ENCODE peak calls at places on chromosomes 3 and 15, in nine cellular contexts. G is activated CD4-positive, alpha-beta memory T cell treated with anti-CD3 and anti-CD28 coated beads, Interleukin-2, amount 10 ng/mL, durations not matched to agents 7 days and 5 days; U is activated T-cell treated with anti-CD3 and anti-CD28 coated beads for 1 hour; F is body of pancreas; N is substantia nigra; C is MG63; V is stimulated activated CD4-positive, alpha-beta T cell treated with anti-CD3 and anti-CD28 coated beads, TNF-alpha, amount 100 ng/mL, for 4 hours; Q is upper lobe of right lung; D is NCI-H1105. O is an unnamed sample.

GRCh38 chr3:83500422-83500821 is 1458.4 kb upstream of the CADM2 start:
- DNase-seq in C (no peak), G (no peak), U (no peak), Q (no peak), D (no peak), N (no peak), V (no peak), F (peak), O (no peak)

GRCh38 chr3:157794771-157795170 is 291.6 kb upstream of the VEPH1 start:
- DNase-seq in V (no peak), C (no peak), U (no peak), D (no peak), Q (no peak), G (no peak), N (no peak), F (no peak), O (no peak)

GRCh38 chr15:70835415-70835814 is 18.5 kb downstream of the LARP6 start:
- DNase-seq in C (no peak), Q (no peak), D (no peak), G (no peak), N (no peak), U (no peak), V (no peak), F (peak), O (no peak)

GRCh38 chr3:136787226-136787793 is 31.6 kb upstream of the SLC35G2 start:
- DNase-seq in U (no peak), V (peak), D (no peak), Q (no peak), C (peak), G (peak), F (peak), N (no peak), O (no peak)

GRCh38 chr3:148998715-148999413 is 7.5 kb downstream of the GYG1 start:
- DNase-seq in V (no peak), U (no peak), C (no peak), N (no peak), F (no peak), D (no peak), G (no peak), Q (no peak), O (no peak)

GRCh38 chr3:156217674-156218352 is 97.4 kb downstream of the KCNAB1 start:
- DNase-seq in N (no peak), V (no peak), D (no peak), G (no peak), C (no peak), F (no peak), Q (no peak), U (no peak), O (no peak)

GRCh38 chr15:48556159-48556897 is 89.2 kb downstream of the FBN1 start:
- DNase-seq in C (no peak), G (no peak), N (no peak), U (no peak), D (no peak), Q (no peak), V (no peak), F (no peak), O (no peak)

GRCh38 chr3:141816958-141817357 is 53.8 kb downstream of the GRK7 start:
- DNase-seq in G (no peak), C (no peak), N (no peak), V (no peak), F (no peak), U (no peak), D (no peak), Q (no peak), O (no peak)

GRCh38 chr3:71129611-71130515 is 453.7 kb downstream of the FOXP1 start:
- DNase-seq in D (no peak), V (no peak), N (peak), G (peak), Q (no peak), F (peak), C (no peak), U (no peak), O (no peak)

GRCh38 chr15:66843581-66843980 is 141.5 kb downstream of the SMAD6 start:
- DNase-seq in D (no peak), G (no peak), C (no peak), N (no peak), Q (peak), U (no peak), V (no peak), F (peak), O (no peak)

GRCh38 chr3:194727435-194728128 is 41.9 kb downstream of the FAM43A start:
- DNase-seq in D (no peak), F (no peak), U (no peak), Q (no peak), N (no peak), V (no peak), C (peak), G (no peak), O (no peak)

GRCh38 chr15:28132524-28133275 is 33.6 kb upstream of the OCA2 start:
- DNase-seq in D (no peak), G (no peak), U (no peak), F (no peak), V (no peak), Q (no peak), C (peak), N (no peak), O (no peak)

GRCh38 chr3:177329854-177330253 is 132.6 kb upstream of the TBL1XR1 start:
- DNase-seq in Q (no peak), G (no peak), F (peak), U (no peak), N (no peak), D (no peak), C (peak), V (no peak), O (no peak)

GRCh38 chr15:88403461-88403860 is 63.7 kb downstream of the MRPL46 start:
- DNase-seq in G (no peak), F (no peak), V (no peak), Q (no peak), N (no peak), C (no peak), U (no peak), D (no peak), O (no peak)

GRCh38 chr3:100159564-100160153 is 45.4 kb upstream of the FILIP1L start:
- DNase-seq in V (no peak), U (no peak), F (no peak), Q (no peak), G (no peak), C (no peak), N (no peak), D (no peak), O (no peak)

GRCh38 chr3:47010050-47010712 is 30.7 kb downstream of the NBEAL2 start:
- DNase-seq in F (no peak), V (no peak), D (no peak), C (no peak), U (no peak), Q (peak), G (no peak), N (no peak), O (no peak)

GRCh38 chr15:92411256-92411655 is 17.6 kb downstream of the ST8SIA2 start:
- DNase-seq in D (no peak), Q (no peak), N (no peak), F (no peak), G (no peak), V (no peak), C (no peak), U (no peak), O (no peak)

GRCh38 chr3:10195692-10196091 is 31.0 kb downstream of the IRAK2 start:
- DNase-seq in D (no peak), U (no peak), N (peak), G (no peak), Q (no peak), C (no peak), V (no peak), F (no peak), O (no peak)

GRCh38 chr3:104359546-104359945 is 1007.2 kb upstream of the ALCAM start:
- DNase-seq in U (no peak), F (no peak), D (no peak), G (no peak), V (no peak), C (peak), Q (no peak), N (no peak), O (no peak)

GRCh38 chr3:74845086-74845485 is 230.6 kb upstream of the CNTN3 start:
- DNase-seq in N (no peak), C (no peak), V (no peak), D (no peak), G (no peak), U (no peak), Q (no peak), F (no peak), O (no peak)

GRCh38 chr3:79005084-79005483 is 762.7 kb downstream of the ROBO1 start:
- DNase-seq in C (no peak), N (no peak), U (no peak), F (no peak), Q (no peak), D (no peak), V (no peak), G (no peak), O (no peak)

GRCh38 chr3:43505351-43505750 is 116.5 kb downstream of the ANO10 start:
- DNase-seq in D (no peak), F (no peak), V (no peak), C (no peak), U (no peak), N (no peak), Q (no peak), G (no peak), O (no peak)

GRCh38 chr15:78195735-78196201 is 38.6 kb downstream of the ACSBG1 start:
- DNase-seq in G (peak), D (no peak), V (peak), C (no peak), U (peak), F (peak), Q (peak), N (no peak), O (peak)

GRCh38 chr3:127628788-127629456 is at the start of gene PODXL2:
- DNase-seq in D (peak), V (peak), Q (peak), N (no peak), F (peak), C (peak), U (no peak), G (peak), O (peak)

GRCh38 chr3:82353281-82354171 is 592.1 kb upstream of the GBE1 start:
- DNase-seq in F (peak), N (no peak), G (no peak), V (no peak), D (peak), Q (no peak), C (no peak), U (no peak), O (no peak)